ENCODE peak calls at places on chromosomes 11 and 22, in five cellular contexts. F, S, A, Y and B are unnamed samples.

GRCh38 chr11:34624069-34624468 is 3.2 kb downstream of the EHF start:
- DNase-seq in F (peak), S (no peak), A (peak), Y (peak), B (no peak)

GRCh38 chr11:11036185-11037161 is 178.6 kb upstream of the ZBED5 start:
- DNase-seq in F (peak), S (peak), A (no peak), Y (peak), B (peak)

GRCh38 chr11:79431535-79431934 is 9.3 kb downstream of the TENM4 start:
- DNase-seq in F (no peak), S (no peak), A (no peak), Y (no peak), B (peak)

GRCh38 chr11:43427971-43428370 is 69.3 kb downstream of the TTC17 start:
- DNase-seq in F (no peak), S (no peak), A (no peak), Y (no peak), B (no peak)

GRCh38 chr11:57711414-57712255 is at the start of gene MED19:
- DNase-seq in F (peak), S (peak), A (peak), Y (peak), B (peak)

GRCh38 chr22:46996595-46997310 is 234.3 kb downstream of the TBC1D22A start:
- DNase-seq in F (no peak), S (peak), A (no peak), Y (no peak), B (peak)

GRCh38 chr22:31892080-31892433 is 52.3 kb upstream of the YWHAH start:
- DNase-seq in F (no peak), S (no peak), A (no peak), Y (no peak), B (no peak)

GRCh38 chr22:38049812-38050619 is 7.2 kb upstream of the PICK1 start:
- DNase-seq in F (no peak), S (no peak), A (no peak), Y (no peak), B (no peak)

GRCh38 chr11:123800041-123800440 is 6.1 kb downstream of the OR6M1 start:
- DNase-seq in F (no peak), S (no peak), A (no peak), Y (no peak), B (no peak)

GRCh38 chr11:91773090-91773489 is 451.5 kb upstream of the FAT3 start:
- DNase-seq in F (no peak), S (no peak), A (no peak), Y (no peak), B (no peak)

GRCh38 chr11:20042717-20043392 is 117.4 kb downstream of the DBX1 start:
- DNase-seq in F (no peak), S (no peak), A (no peak), Y (no peak), B (no peak)

GRCh38 chr22:37425800-37426531 is 1.3 kb downstream of the ELFN2 start:
- DNase-seq in F (no peak), S (no peak), A (no peak), Y (no peak), B (peak)

GRCh38 chr11:2774173-2775082 is 74.6 kb upstream of the KCNQ1OT1 start:
- DNase-seq in F (peak), S (no peak), A (peak), Y (no peak), B (no peak)

GRCh38 chr22:39727541-39727940 is 157.0 kb downstream of the CACNA1I start:
- DNase-seq in F (no peak), S (no peak), A (no peak), Y (no peak), B (no peak)

GRCh38 chr22:44329179-44329796 is 16.5 kb upstream of the SHISAL1 start:
- DNase-seq in F (no peak), S (no peak), A (no peak), Y (no peak), B (no peak)

GRCh38 chr11:64642876-64643257 is 51.8 kb downstream of the SLC22A12 start:
- DNase-seq in F (no peak), S (no peak), A (no peak), Y (no peak), B (no peak)

GRCh38 chr22:44426981-44427380 is 71.1 kb downstream of the RTL6 start:
- DNase-seq in F (no peak), S (no peak), A (no peak), Y (no peak), B (no peak)

GRCh38 chr22:46561435-46561905 is 24.1 kb upstream of the CELSR1 start:
- DNase-seq in F (no peak), S (peak), A (no peak), Y (no peak), B (no peak)

GRCh38 chr11:110000045-110000502 is 93.1 kb upstream of the ZC3H12C start:
- DNase-seq in F (no peak), S (peak), A (no peak), Y (no peak), B (peak)

GRCh38 chr11:12362857-12363256 is 14.5 kb upstream of the PARVA start:
- DNase-seq in F (no peak), S (no peak), A (no peak), Y (no peak), B (no peak)

GRCh38 chr11:75578977-75579376 is 16.9 kb downstream of the SERPINH1 start:
- DNase-seq in F (no peak), S (no peak), A (no peak), Y (no peak), B (no peak)

GRCh38 chr22:28051091-28051786 is 132.2 kb upstream of the PITPNB start:
- DNase-seq in F (no peak), S (no peak), A (no peak), Y (no peak), B (no peak)

GRCh38 chr11:66242085-66242765 is 26.2 kb upstream of the RAB1B start:
- DNase-seq in F (no peak), S (no peak), A (no peak), Y (no peak), B (no peak)

GRCh38 chr11:67262731-67263675 is 3.3 kb upstream of the GRK2 start:
- DNase-seq in F (peak), S (peak), A (peak), Y (peak), B (peak)

GRCh38 chr11:134360050-134360835 is 28.5 kb downstream of the GLB1L2 start:
- DNase-seq in F (peak), S (peak), A (peak), Y (peak), B (peak)

GRCh38 chr22:42329504-42329903 is 59.1 kb upstream of the TCF20 start:
- DNase-seq in F (no peak), S (no peak), A (no peak), Y (no peak), B (no peak)

GRCh38 chr22:45268167-45268957 is 16.4 kb upstream of the UPK3A start:
- DNase-seq in F (no peak), S (peak), A (peak), Y (peak), B (no peak)

GRCh38 chr22:50627452-50627913 is 469 bp downstream of the ARSA start:
- DNase-seq in F (peak), S (no peak), A (peak), Y (peak), B (peak)

GRCh38 chr11:108009497-108010360 is 1.0 kb downstream of the CUL5 start:
- DNase-seq in F (peak), S (peak), A (peak), Y (no peak), B (peak)

GRCh38 chr22:49521787-49522224 is 305.9 kb downstream of the BRD1 start:
- DNase-seq in F (no peak), S (no peak), A (no peak), Y (no peak), B (no peak)

GRCh38 chr11:125168875-125169537 is 4.5 kb downstream of the PKNOX2 start:
- DNase-seq in F (no peak), S (no peak), A (no peak), Y (no peak), B (no peak)

GRCh38 chr22:37418627-37419369 is 8.5 kb downstream of the ELFN2 start:
- DNase-seq in F (no peak), S (no peak), A (no peak), Y (no peak), B (no peak)

GRCh38 chr11:68031136-68031459 is 617 bp downstream of the NDUFS8 start:
- DNase-seq in F (no peak), S (peak), A (no peak), Y (peak), B (no peak)

GRCh38 chr11:45503311-45503710 is 162.1 kb downstream of the CHST1 start:
- DNase-seq in F (no peak), S (no peak), A (no peak), Y (no peak), B (no peak)

GRCh38 chr11:11020747-11021149 is 162.9 kb upstream of the ZBED5 start:
- DNase-seq in F (no peak), S (no peak), A (no peak), Y (no peak), B (no peak)

GRCh38 chr11:100922116-100922515 is 207.5 kb downstream of the PGR start:
- DNase-seq in F (no peak), S (no peak), A (no peak), Y (no peak), B (no peak)

GRCh38 chr11:114307524-114308203 is 11.5 kb downstream of the NNMT start:
- DNase-seq in F (peak), S (peak), A (peak), Y (no peak), B (peak)

GRCh38 chr11:114304065-114304464 is 7.9 kb downstream of the NNMT start:
- DNase-seq in F (no peak), S (no peak), A (no peak), Y (no peak), B (no peak)

GRCh38 chr11:114301927-114302326 is 5.7 kb downstream of the NNMT start:
- DNase-seq in F (no peak), S (no peak), A (no peak), Y (no peak), B (no peak)

GRCh38 chr11:114302663-114303062 is 6.5 kb downstream of the NNMT start:
- DNase-seq in F (no peak), S (no peak), A (no peak), Y (no peak), B (no peak)

DNA sequence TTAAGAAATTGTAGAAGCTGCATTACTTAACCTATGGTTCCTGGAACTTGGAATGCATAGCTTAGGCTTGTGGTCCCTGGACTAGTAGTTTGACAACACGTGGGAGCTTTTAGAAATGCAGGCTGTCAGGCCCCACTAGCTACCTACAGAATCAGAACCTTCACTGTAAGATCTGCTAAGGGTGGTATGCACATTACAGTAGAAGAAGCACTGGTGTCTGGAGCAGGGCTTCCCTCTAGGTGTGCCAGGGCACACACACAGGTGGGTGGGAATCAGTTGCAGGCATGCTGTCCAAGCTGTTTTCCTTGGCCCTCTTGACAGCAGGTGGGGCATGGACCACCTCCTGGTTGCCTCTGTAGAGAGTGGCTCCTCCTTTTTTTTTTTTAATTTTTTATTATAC is 8.8 kb downstream of the NNMT start:
- DNase-seq in F (no peak), S (no peak), A (no peak), Y (no peak), B (no peak)
- H3K4me3 ChIP-seq in F (no peak), S (no peak), A (no peak), Y (no peak), B (no peak)

GRCh38 chr11:103623933-103624332 is 412.5 kb upstream of the DDI1 start:
- DNase-seq in F (no peak), S (no peak), A (no peak), Y (no peak), B (no peak)
- H3K27ac ChIP-seq in F (no peak), S (no peak), A (no peak), Y (no peak), B (no peak)

DNA sequence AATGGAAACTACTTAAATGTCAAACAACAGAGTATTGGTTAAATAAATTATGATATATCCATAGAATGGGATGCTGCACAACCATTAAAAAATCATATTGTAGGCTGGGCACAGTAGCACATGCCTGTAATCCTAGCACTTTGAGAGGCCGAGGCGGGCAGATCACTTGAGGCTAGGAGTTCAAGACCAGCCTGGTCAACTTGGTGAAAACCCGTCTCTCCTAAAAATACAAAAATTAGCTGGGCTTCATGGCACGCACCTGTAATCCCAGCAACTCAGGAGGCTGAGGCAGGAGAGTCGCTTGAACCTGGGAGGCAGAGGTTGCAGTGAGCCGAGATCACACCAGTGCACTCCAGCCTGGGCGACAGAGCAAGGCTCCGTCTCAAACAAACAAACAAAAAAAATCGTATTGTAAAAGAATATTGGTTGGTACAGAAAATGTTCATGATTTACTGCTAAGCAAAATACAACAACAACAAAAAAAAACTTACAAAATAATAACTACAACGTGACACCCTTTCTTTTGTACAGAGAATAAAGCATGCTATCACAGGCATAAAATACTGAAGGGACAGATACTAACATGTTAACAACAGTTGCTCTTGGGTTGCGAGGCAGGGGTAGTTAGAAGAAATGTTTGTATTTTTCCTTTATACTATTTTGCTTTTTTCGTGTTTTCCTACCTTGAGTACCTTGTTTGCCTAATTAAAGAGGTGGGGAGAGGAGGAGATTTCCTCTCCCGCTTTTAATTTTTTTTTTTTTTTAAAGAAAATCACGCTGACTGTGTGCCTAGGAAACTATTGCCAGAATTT is 21.3 kb upstream of the RRAS2 start:
- DNase-seq in F (no peak), S (no peak), A (no peak), Y (no peak), B (no peak)
- H3K4me3 ChIP-seq in F (peak), S (peak), A (peak), Y (no peak), B (peak)

GRCh38 chr11:116984589-116984988 is 113.6 kb downstream of the SIK3 start:
- DNase-seq in F (no peak), S (no peak), A (no peak), Y (no peak), B (peak)
- H3K27ac ChIP-seq in F (peak), S (peak), A (no peak), Y (no peak), B (peak)

GRCh38 chr11:121656333-121657090 is 203.7 kb upstream of the SORL1-AS1 start:
- DNase-seq in F (no peak), S (peak), A (no peak), Y (no peak), B (no peak)
- H3K4me3 ChIP-seq in F (peak), S (peak), A (peak), Y (no peak), B (peak)

GRCh38 chr22:29312218-29313125 is 3.0 kb downstream of the RASL10A start:
- DNase-seq in F (no peak), S (no peak), A (no peak), Y (no peak), B (no peak)
- H3K27ac ChIP-seq in F (no peak), S (no peak), A (no peak), Y (no peak), B (no peak)